ENCODE peak calls at places on chromosomes 1 and 21, in five cellular contexts. Q, I, Z, X and B are unnamed samples.

GRCh38 chr1:219379691-219380090 is 206.0 kb downstream of the LYPLAL1 start:
- DNase-seq in Q (no peak), I (no peak), Z (no peak), X (no peak), B (no peak)

GRCh38 chr21:42527489-42528158 is 14.0 kb downstream of the SLC37A1 start:
- DNase-seq in Q (no peak), I (no peak), Z (peak), X (no peak), B (no peak)

GRCh38 chr1:158933621-158934020 is 2.3 kb downstream of the PYHIN1 start:
- DNase-seq in Q (no peak), I (no peak), Z (peak), X (no peak), B (no peak)

GRCh38 chr1:240739754-240740153 is 127.8 kb upstream of the GREM2 start:
- DNase-seq in Q (no peak), I (no peak), Z (no peak), X (no peak), B (no peak)

GRCh38 chr21:29056005-29056404 is 17.4 kb downstream of the CCT8 start:
- DNase-seq in Q (no peak), I (peak), Z (no peak), X (no peak), B (no peak)

GRCh38 chr1:207981976-207982375 is 71.1 kb upstream of the CD34 start:
- DNase-seq in Q (no peak), I (peak), Z (peak), X (peak), B (peak)

GRCh38 chr1:185787238-185787637 is 53.0 kb downstream of the HMCN1 start:
- DNase-seq in Q (no peak), I (no peak), Z (no peak), X (no peak), B (no peak)

GRCh38 chr1:94621392-94621791 is 79.8 kb upstream of the F3 start:
- DNase-seq in Q (peak), I (peak), Z (no peak), X (no peak), B (peak)

GRCh38 chr1:245754463-245754961 is 599.7 kb downstream of the KIF26B start:
- DNase-seq in Q (no peak), I (no peak), Z (peak), X (no peak), B (no peak)

GRCh38 chr1:229124471-229125198 is 146.3 kb upstream of the RAB4A start:
- DNase-seq in Q (peak), I (no peak), Z (no peak), X (no peak), B (no peak)

GRCh38 chr1:110176299-110176956 is 26.1 kb downstream of the SLC6A17 start:
- DNase-seq in Q (peak), I (no peak), Z (no peak), X (no peak), B (peak)

GRCh38 chr1:190436615-190437014 is 41.0 kb downstream of the BRINP3 start:
- DNase-seq in Q (no peak), I (peak), Z (peak), X (no peak), B (peak)

GRCh38 chr1:76005755-76006154 is 68.8 kb upstream of the ST6GALNAC3 start:
- DNase-seq in Q (no peak), I (no peak), Z (no peak), X (no peak), B (no peak)

GRCh38 chr1:113804421-113805255 is 7.6 kb downstream of the RSBN1 start:
- DNase-seq in Q (peak), I (peak), Z (no peak), X (no peak), B (peak)

GRCh38 chr21:28776251-28776650 is 216.4 kb downstream of the LTN1 start:
- DNase-seq in Q (no peak), I (peak), Z (no peak), X (no peak), B (no peak)

GRCh38 chr1:67735220-67735619 is 50.2 kb downstream of the GADD45A start:
- DNase-seq in Q (no peak), I (no peak), Z (no peak), X (no peak), B (no peak)

GRCh38 chr21:42796327-42797062 is 82.8 kb downstream of the WDR4 start:
- DNase-seq in Q (no peak), I (no peak), Z (no peak), X (no peak), B (no peak)

GRCh38 chr1:36109041-36109679 is 15.9 kb downstream of the COL8A2 start:
- DNase-seq in Q (peak), I (peak), Z (no peak), X (no peak), B (no peak)

GRCh38 chr1:97898948-97899347 is 21.9 kb downstream of the DPYD start:
- DNase-seq in Q (no peak), I (peak), Z (no peak), X (no peak), B (no peak)

GRCh38 chr1:109803901-109804331 is 40.2 kb upstream of the EPS8L3 start:
- DNase-seq in Q (no peak), I (no peak), Z (no peak), X (no peak), B (no peak)

GRCh38 chr1:5509664-5510452 is 482.4 kb downstream of the NPHP4 start:
- DNase-seq in Q (peak), I (peak), Z (peak), X (peak), B (peak)

GRCh38 chr1:71950579-71950978 is 331.8 kb downstream of the NEGR1 start:
- DNase-seq in Q (no peak), I (no peak), Z (no peak), X (no peak), B (no peak)

GRCh38 chr1:178931843-178932551 is 61.1 kb upstream of the ANGPTL1 start:
- DNase-seq in Q (peak), I (no peak), Z (no peak), X (no peak), B (no peak)

GRCh38 chr1:227357229-227358078 is 39.2 kb upstream of the CDC42BPA start:
- DNase-seq in Q (peak), I (peak), Z (no peak), X (no peak), B (no peak)

GRCh38 chr1:206579747-206580437 is 32.4 kb downstream of the EIF2D start:
- DNase-seq in Q (no peak), I (peak), Z (peak), X (no peak), B (no peak)

GRCh38 chr1:156356875-156357534 is 12.0 kb upstream of the RHBG start:
- DNase-seq in Q (peak), I (peak), Z (peak), X (peak), B (no peak)

GRCh38 chr1:3930696-3931309 is 30.7 kb upstream of the C1orf174 start:
- DNase-seq in Q (no peak), I (no peak), Z (no peak), X (no peak), B (no peak)

GRCh38 chr1:102434421-102434820 is 437.7 kb upstream of the OLFM3 start:
- DNase-seq in Q (peak), I (peak), Z (peak), X (peak), B (peak)

GRCh38 chr21:26842976-26843911 is 2.0 kb downstream of the ADAMTS1 start:
- DNase-seq in Q (peak), I (peak), Z (no peak), X (peak), B (peak)

GRCh38 chr1:241579434-241579833 is 47.3 kb downstream of the KMO start:
- DNase-seq in Q (no peak), I (no peak), Z (no peak), X (no peak), B (no peak)

GRCh38 chr1:17060129-17060868 is 6.5 kb upstream of the SDHB start:
- DNase-seq in Q (no peak), I (no peak), Z (peak), X (no peak), B (no peak)

GRCh38 chr1:204711103-204711946 is 25.8 kb upstream of the LRRN2 start:
- DNase-seq in Q (peak), I (no peak), Z (no peak), X (no peak), B (no peak)

GRCh38 chr1:46166521-46167462 is 8.1 kb upstream of the TSPAN1 start:
- DNase-seq in Q (no peak), I (no peak), Z (peak), X (peak), B (peak)

GRCh38 chr1:165073402-165074007 is 283.0 kb downstream of the LMX1A start:
- DNase-seq in Q (peak), I (peak), Z (peak), X (peak), B (peak)
- TF ChIP-seq EZH2phosphoT487 in Q (no peak), I (no peak), Z (no peak), X (no peak), B (no peak)

GRCh38 chr1:19758227-19758830 is 41.4 kb downstream of the TMCO4 start:
- DNase-seq in Q (peak), I (peak), Z (no peak), X (peak), B (no peak)
- TF ChIP-seq EZH2phosphoT487 in Q (no peak), I (no peak), Z (no peak), X (no peak), B (no peak)

GRCh38 chr1:239228451-239228850 is 157.9 kb upstream of the CHRM3 start:
- DNase-seq in Q (no peak), I (peak), Z (no peak), X (no peak), B (no peak)
- TF ChIP-seq EZH2phosphoT487 in Q (no peak), I (no peak), Z (no peak), X (no peak), B (no peak)

DNA sequence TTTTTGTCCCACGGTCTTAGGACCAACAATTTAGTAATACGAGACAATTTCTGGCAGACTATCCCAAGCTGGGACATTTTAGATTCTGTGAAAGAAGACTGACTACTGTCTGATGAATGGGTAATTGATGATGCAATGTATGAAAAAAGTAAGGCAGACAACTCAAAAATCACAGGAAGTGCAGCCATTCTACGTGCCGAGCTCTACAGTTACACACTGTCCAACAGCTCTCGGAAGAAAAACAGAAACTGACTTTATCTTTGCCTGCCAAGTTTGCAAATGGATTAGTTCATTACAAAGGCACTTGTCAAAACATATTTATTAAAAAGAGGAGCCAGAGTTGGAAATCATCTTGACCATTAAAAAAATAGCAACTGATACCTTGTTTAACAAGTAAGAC is 31.3 kb downstream of the ZBTB8B start:
- DNase-seq in Q (peak), I (no peak), Z (no peak), X (no peak), B (no peak)
- TF ChIP-seq EZH2phosphoT487 in Q (no peak), I (no peak), Z (no peak), X (no peak), B (no peak)